ENCODE peak calls at places on chromosomes 7 and 10, in nine cellular contexts. P is GM23248, L is body of pancreas, U is epithelial cell of prostate, R is HL-60, D is left ventricle myocardium inferior, T is H9, Q is heart left ventricle, S is prostate gland. O is an unnamed sample.

GRCh38 chr10:72261323-72262018 is 12.3 kb upstream of the DDIT4 start:
- DNase-seq in P (no peak), L (peak), U (no peak), R (no peak), D (no peak), T (no peak), Q (no peak), S (no peak), O (peak)

GRCh38 chr7:80106498-80107113 is 28.0 kb upstream of the GNAI1 start:
- DNase-seq in P (no peak), L (no peak), U (no peak), R (no peak), D (no peak), T (no peak), Q (no peak), S (no peak), O (no peak)

GRCh38 chr10:132229834-132230556 is 43.2 kb downstream of the DPYSL4 start:
- DNase-seq in P (no peak), L (no peak), U (no peak), R (no peak), D (no peak), T (no peak), Q (peak), S (no peak), O (no peak)

GRCh38 chr7:27229448-27229847 is 13.2 kb upstream of the EVX1 start:
- DNase-seq in P (no peak), L (no peak), U (no peak), R (no peak), D (no peak), T (no peak), Q (no peak), S (no peak), O (no peak)

GRCh38 chr10:75542902-75543301 is 111.5 kb downstream of the LRMDA start:
- DNase-seq in P (peak), L (peak), U (no peak), R (no peak), D (no peak), T (peak), Q (no peak), S (no peak), O (no peak)

GRCh38 chr7:114405427-114405826 is 9.2 kb upstream of the FOXP2 start:
- DNase-seq in P (peak), L (no peak), U (no peak), R (peak), D (no peak), T (no peak), Q (no peak), S (no peak), O (no peak)

GRCh38 chr10:78931333-78932083 is 137.3 kb upstream of the ZMIZ1 start:
- DNase-seq in P (peak), L (no peak), U (no peak), R (no peak), D (peak), T (no peak), Q (peak), S (no peak), O (peak)

GRCh38 chr10:78992333-78992732 is 76.4 kb upstream of the ZMIZ1 start:
- DNase-seq in P (no peak), L (no peak), U (no peak), R (no peak), D (no peak), T (no peak), Q (no peak), S (no peak), O (no peak)

GRCh38 chr10:43125881-43126731 is 12.1 kb upstream of the CSGALNACT2 start:
- DNase-seq in P (no peak), L (no peak), U (no peak), R (no peak), D (no peak), T (peak), Q (peak), S (no peak), O (no peak)

GRCh38 chr10:69475433-69475830 is 24.2 kb downstream of the TSPAN15 start:
- DNase-seq in P (no peak), L (no peak), U (no peak), R (no peak), D (no peak), T (no peak), Q (no peak), S (no peak), O (no peak)

GRCh38 chr10:86110156-86110786 is 256.3 kb downstream of the GRID1 start:
- DNase-seq in P (no peak), L (no peak), U (no peak), R (no peak), D (no peak), T (peak), Q (no peak), S (no peak), O (no peak)

GRCh38 chr10:85558533-85558932 is 808.1 kb downstream of the GRID1 start:
- DNase-seq in P (no peak), L (no peak), U (no peak), R (no peak), D (no peak), T (no peak), Q (no peak), S (no peak), O (no peak)

GRCh38 chr10:30374353-30374752 is 25.3 kb upstream of the MTPAP start:
- DNase-seq in P (no peak), L (no peak), U (no peak), R (no peak), D (no peak), T (peak), Q (no peak), S (no peak), O (peak)
- H3K27ac ChIP-seq in P (no peak), L (no peak), U (no peak), R (no peak), D (no peak), T (no peak), Q (no peak), S (no peak), O (no peak)

DNA sequence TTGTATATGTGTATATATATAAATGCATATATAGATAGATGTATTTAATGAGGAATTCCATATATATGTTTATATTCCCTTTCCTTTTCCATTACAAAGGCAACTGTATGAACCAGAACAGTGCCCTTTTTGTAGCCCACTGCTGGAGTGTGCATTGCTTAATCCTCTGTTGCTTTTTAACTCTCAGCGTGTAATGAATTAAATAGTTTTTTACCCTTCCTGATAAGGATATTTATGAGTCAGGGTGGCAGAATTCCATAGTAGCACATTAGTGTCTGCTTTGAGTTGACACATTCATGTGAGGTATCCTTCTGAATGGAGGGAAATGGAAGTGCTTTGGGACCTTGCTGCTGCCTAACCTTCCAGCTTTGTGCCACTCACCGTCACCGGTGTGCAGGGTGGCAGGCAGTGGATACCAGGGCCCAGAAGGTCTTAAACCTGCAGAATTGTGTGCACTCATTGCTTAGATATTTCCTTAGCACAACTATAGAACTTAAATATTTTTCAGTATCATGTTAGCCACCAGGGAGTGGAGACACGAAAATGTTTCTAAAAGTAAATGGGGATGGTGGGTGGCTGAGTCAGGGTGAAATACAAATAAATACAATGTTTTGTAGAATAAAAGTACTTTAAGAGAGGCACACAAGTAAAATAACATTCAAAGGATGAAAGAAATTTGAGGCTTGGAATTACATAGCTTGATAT is 117.9 kb downstream of the SND1 start:
- DNase-seq in P (peak), L (no peak), U (no peak), R (no peak), D (no peak), T (no peak), Q (no peak), S (no peak), O (no peak)
- H3K27ac ChIP-seq in P (peak), L (no peak), U (no peak), R (no peak), D (no peak), T (no peak), Q (no peak), S (no peak), O (no peak)

GRCh38 chr7:101017099-101017777 is 2.6 kb upstream of the MUC17 start:
- DNase-seq in P (peak), L (peak), U (peak), R (peak), D (peak), T (peak), Q (peak), S (peak), O (peak)
- H3K27ac ChIP-seq in P (peak), L (no peak), U (no peak), R (no peak), D (peak), T (peak), Q (peak), S (no peak), O (no peak)

GRCh38 chr10:35426657-35427056 is 90.3 kb downstream of the CCNY start:
- DNase-seq in P (no peak), L (no peak), U (no peak), R (no peak), D (no peak), T (no peak), Q (no peak), S (no peak), O (no peak)
- H3K27ac ChIP-seq in P (no peak), L (no peak), U (no peak), R (no peak), D (no peak), T (no peak), Q (no peak), S (no peak), O (no peak)

GRCh38 chr7:1959305-1959704 is 273.4 kb downstream of the MAD1L1 start:
- DNase-seq in P (no peak), L (no peak), U (no peak), R (no peak), D (no peak), T (no peak), Q (no peak), S (no peak), O (no peak)

GRCh38 chr7:1963575-1963974 is 269.2 kb downstream of the MAD1L1 start:
- DNase-seq in P (no peak), L (no peak), U (no peak), R (no peak), D (no peak), T (no peak), Q (no peak), S (no peak), O (no peak)

GRCh38 chr7:1964913-1965578 is 267.7 kb downstream of the MAD1L1 start:
- DNase-seq in P (no peak), L (no peak), U (no peak), R (no peak), D (peak), T (no peak), Q (no peak), S (no peak), O (no peak)

GRCh38 chr7:1964556-1964912 is 268.2 kb downstream of the MAD1L1 start:
- DNase-seq in P (no peak), L (no peak), U (no peak), R (no peak), D (no peak), T (no peak), Q (no peak), S (no peak), O (no peak)

GRCh38 chr7:1961776-1962276 is 270.9 kb downstream of the MAD1L1 start:
- DNase-seq in P (peak), L (no peak), U (peak), R (no peak), D (no peak), T (no peak), Q (no peak), S (no peak), O (peak)
- H3K27ac ChIP-seq in P (peak), L (no peak), U (peak), R (no peak), D (no peak), T (no peak), Q (no peak), S (no peak), O (peak)

O was measured in PC-9.